ENCODE peak calls at places on chromosomes 7 and 10, in eight cellular contexts. One of them, this sample, is unnamed.

GRCh38 chr10:87852092-87852491 is 11.2 kb downstream of the KLLN start:
- DNase-seq in H1: no peak
- DNase-seq in GM12878: no peak
- DNase-seq in K562: no peak
- DNase-seq in SK-N-MC: no peak
- DNase-seq in HCT116: no peak
- DNase-seq in endothelial cell of umbilical vein: no peak
- DNase-seq in HepG2: no peak
- DNase-seq in this sample: no peak

GRCh38 chr7:9958461-9958860 is 1015.2 kb upstream of the PHF14 start:
- DNase-seq in endothelial cell of umbilical vein: no peak
- DNase-seq in H1: no peak
- DNase-seq in SK-N-MC: no peak
- DNase-seq in HCT116: no peak
- DNase-seq in K562: no peak
- DNase-seq in HepG2: no peak
- DNase-seq in GM12878: no peak
- DNase-seq in this sample: no peak

GRCh38 chr10:47031251-47031952 is 120.2 kb downstream of the PTPN20 start:
- DNase-seq in GM12878: no peak
- DNase-seq in SK-N-MC: no peak
- DNase-seq in HCT116: peak
- DNase-seq in H1: peak
- DNase-seq in endothelial cell of umbilical vein: no peak
- DNase-seq in HepG2: no peak
- DNase-seq in K562: peak
- DNase-seq in this sample: peak

GRCh38 chr7:1986366-1987083 is 246.2 kb downstream of the MAD1L1 start:
- DNase-seq in K562: no peak
- DNase-seq in HepG2: no peak
- DNase-seq in SK-N-MC: no peak
- DNase-seq in HCT116: no peak
- DNase-seq in endothelial cell of umbilical vein: no peak
- DNase-seq in GM12878: no peak
- DNase-seq in H1: no peak
- DNase-seq in this sample: no peak

GRCh38 chr10:69814251-69814650 is 12.5 kb downstream of the COL13A1 start:
- DNase-seq in endothelial cell of umbilical vein: no peak
- DNase-seq in K562: no peak
- DNase-seq in GM12878: no peak
- DNase-seq in H1: no peak
- DNase-seq in HCT116: no peak
- DNase-seq in SK-N-MC: no peak
- DNase-seq in HepG2: no peak
- DNase-seq in this sample: no peak

GRCh38 chr10:53284615-53285182 is 512.1 kb upstream of the MBL2 start:
- DNase-seq in GM12878: no peak
- DNase-seq in HepG2: no peak
- DNase-seq in HCT116: no peak
- DNase-seq in H1: no peak
- DNase-seq in SK-N-MC: no peak
- DNase-seq in endothelial cell of umbilical vein: no peak
- DNase-seq in K562: no peak
- DNase-seq in this sample: no peak

GRCh38 chr7:491958-492713 is 27.5 kb downstream of the PDGFA start:
- DNase-seq in SK-N-MC: no peak
- DNase-seq in GM12878: no peak
- DNase-seq in HepG2: no peak
- DNase-seq in HCT116: no peak
- DNase-seq in H1: no peak
- DNase-seq in K562: no peak
- DNase-seq in endothelial cell of umbilical vein: no peak
- DNase-seq in this sample: no peak

GRCh38 chr10:784377-784758 is 94.9 kb upstream of the DIP2C start:
- DNase-seq in HepG2: no peak
- DNase-seq in K562: no peak
- DNase-seq in HCT116: peak
- DNase-seq in H1: peak
- DNase-seq in GM12878: no peak
- DNase-seq in endothelial cell of umbilical vein: no peak
- DNase-seq in SK-N-MC: no peak
- DNase-seq in this sample: peak

DNA sequence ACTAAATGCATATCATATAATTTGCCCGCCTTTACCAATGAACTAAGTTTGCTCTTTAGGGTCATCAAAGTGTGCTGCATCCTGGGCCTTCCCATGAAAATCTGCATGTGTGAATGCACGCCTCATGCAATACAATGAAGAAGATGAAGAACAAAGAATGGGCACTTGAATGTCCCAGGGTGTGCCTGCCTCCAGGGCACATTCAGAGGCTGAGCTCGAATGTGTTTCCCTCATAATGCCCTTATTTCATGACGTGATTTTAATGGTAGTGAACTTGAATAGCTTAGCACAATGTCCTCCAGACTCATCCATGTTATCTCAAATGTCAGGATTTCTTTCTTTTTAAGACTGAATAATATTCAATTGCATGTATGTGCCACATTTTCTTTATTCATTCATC is 824.9 kb downstream of the TNS3 start:
- DNase-seq in endothelial cell of umbilical vein: no peak
- DNase-seq in K562: no peak
- DNase-seq in HepG2: no peak
- DNase-seq in GM12878: no peak
- DNase-seq in H1: no peak
- DNase-seq in SK-N-MC: no peak
- DNase-seq in HCT116: no peak
- DNase-seq in this sample: no peak
- TF ChIP-seq EZH2 in endothelial cell of umbilical vein: no peak
- TF ChIP-seq EZH2 in K562: no peak
- TF ChIP-seq EZH2 in HepG2: no peak
- TF ChIP-seq EZH2 in GM12878: no peak
- TF ChIP-seq EZH2 in H1: no peak
- TF ChIP-seq EZH2 in SK-N-MC: no peak
- TF ChIP-seq EZH2 in HCT116: no peak
- TF ChIP-seq EZH2 in this sample: no peak

DNA sequence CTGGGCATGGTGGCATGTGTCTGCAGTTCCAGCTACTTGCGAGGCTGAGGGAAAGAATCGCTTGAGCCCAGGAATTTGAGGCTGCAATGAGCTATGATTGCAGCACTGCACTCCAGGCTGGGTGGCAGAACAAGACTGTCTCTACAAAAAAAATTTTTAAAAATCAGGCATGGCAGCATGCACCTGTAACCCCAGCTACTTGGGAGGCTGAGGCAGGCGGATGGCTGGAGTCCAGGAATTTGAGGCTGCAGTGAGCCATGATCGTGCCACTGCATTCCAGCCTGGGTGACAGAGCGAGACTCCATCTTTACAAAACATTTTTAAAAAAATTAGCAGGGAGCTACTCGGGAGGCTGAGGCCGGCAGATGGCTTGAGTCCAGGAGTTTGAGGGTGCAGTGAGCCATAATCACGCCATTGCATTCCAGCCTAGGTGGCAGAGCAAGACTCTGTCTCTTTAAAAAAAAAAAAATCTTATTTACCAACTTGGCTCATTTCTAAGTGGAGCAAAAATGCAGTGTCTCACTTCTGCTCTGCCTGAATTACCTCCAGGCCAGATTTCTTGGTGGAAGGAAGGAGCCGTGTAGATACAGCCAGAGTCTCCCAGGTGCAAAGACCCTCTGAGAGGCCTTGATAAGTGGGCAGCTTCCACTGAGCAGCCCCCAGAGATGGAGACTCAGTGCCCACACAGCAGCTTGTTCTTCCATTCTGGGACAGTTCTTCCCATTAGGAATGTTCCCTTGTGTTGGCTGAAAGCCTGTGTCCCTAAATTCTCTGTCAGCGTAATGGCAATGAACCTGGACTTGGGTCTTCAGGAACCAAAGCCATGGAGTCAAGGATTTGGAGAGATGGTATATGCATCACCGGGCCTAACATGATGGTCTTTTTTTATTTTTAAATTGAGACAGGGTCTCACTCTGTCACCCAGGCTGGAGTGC is 30.0 kb downstream of the GTF2IRD1 start:
- DNase-seq in H1: no peak
- DNase-seq in GM12878: no peak
- DNase-seq in SK-N-MC: no peak
- DNase-seq in HepG2: no peak
- DNase-seq in HCT116: no peak
- DNase-seq in endothelial cell of umbilical vein: no peak
- DNase-seq in K562: no peak
- DNase-seq in this sample: no peak
- TF ChIP-seq POLR2AphosphoS5 in H1: no peak
- TF ChIP-seq POLR2AphosphoS5 in GM12878: no peak
- TF ChIP-seq POLR2AphosphoS5 in SK-N-MC: no peak
- TF ChIP-seq POLR2AphosphoS5 in HepG2: no peak
- TF ChIP-seq POLR2AphosphoS5 in HCT116: no peak
- TF ChIP-seq POLR2AphosphoS5 in endothelial cell of umbilical vein: no peak
- TF ChIP-seq POLR2AphosphoS5 in K562: no peak
- TF ChIP-seq POLR2AphosphoS5 in this sample: no peak

GRCh38 chr10:131311661-131312260 is at the start of gene TCERG1L:
- DNase-seq in HepG2: no peak
- DNase-seq in endothelial cell of umbilical vein: no peak
- DNase-seq in H1: peak
- DNase-seq in GM12878: no peak
- DNase-seq in K562: no peak
- DNase-seq in HCT116: no peak
- DNase-seq in SK-N-MC: no peak
- DNase-seq in this sample: peak

GRCh38 chr10:131310904-131311660 is 439 bp downstream of the TCERG1L start:
- DNase-seq in GM12878: no peak
- DNase-seq in HepG2: no peak
- DNase-seq in endothelial cell of umbilical vein: no peak
- DNase-seq in K562: no peak
- DNase-seq in H1: peak
- DNase-seq in SK-N-MC: no peak
- DNase-seq in HCT116: no peak
- DNase-seq in this sample: peak

GRCh38 chr10:131313377-131313776 is 1.9 kb upstream of the TCERG1L start:
- DNase-seq in K562: no peak
- DNase-seq in GM12878: no peak
- DNase-seq in SK-N-MC: no peak
- DNase-seq in HepG2: no peak
- DNase-seq in endothelial cell of umbilical vein: no peak
- DNase-seq in HCT116: no peak
- DNase-seq in H1: no peak
- DNase-seq in this sample: no peak

GRCh38 chr10:131312261-131312801 is 810 bp upstream of the TCERG1L start:
- DNase-seq in SK-N-MC: no peak
- DNase-seq in GM12878: no peak
- DNase-seq in H1: peak
- DNase-seq in K562: no peak
- DNase-seq in endothelial cell of umbilical vein: no peak
- DNase-seq in HCT116: no peak
- DNase-seq in HepG2: no peak
- DNase-seq in this sample: peak

DNA sequence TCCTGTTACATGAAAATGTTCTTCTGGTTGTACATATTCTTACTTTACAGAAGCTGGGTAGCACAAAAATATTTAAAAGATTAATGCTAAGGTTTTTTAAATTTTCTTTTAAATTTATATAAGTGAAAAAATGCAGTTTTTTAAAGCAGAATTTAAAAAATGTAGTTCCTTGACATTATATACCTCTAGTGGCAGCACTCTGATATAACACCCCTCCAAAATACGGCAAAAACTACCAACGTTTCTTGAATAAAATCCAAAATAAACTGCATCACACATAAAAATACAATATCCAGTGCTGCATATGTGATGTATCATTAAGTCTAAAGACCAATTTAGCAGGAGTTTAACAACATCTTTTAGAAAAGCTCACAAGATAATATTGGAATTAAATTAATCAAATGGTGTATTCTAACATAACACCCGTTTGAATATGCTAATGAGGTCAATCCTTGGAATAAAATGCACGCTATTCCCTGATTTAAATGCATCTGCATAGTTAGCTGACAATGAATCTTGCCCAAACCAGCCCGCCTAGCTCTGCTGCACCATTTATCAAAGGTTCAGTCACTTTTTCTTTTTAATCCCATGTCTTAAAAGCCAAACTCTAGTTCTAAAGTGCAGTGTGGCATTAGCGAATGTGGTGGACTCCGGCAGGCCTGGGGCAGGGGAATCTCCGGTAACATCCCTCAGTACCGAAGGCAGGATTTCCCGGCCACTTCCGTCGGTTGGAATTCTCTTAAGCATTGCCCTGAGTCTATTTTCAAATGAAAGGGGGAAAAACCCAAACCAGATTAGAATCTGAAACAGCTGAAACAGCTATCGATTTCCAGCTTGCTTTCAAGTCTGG is 1.2 kb downstream of the TCERG1L start:
- DNase-seq in SK-N-MC: no peak
- DNase-seq in HepG2: no peak
- DNase-seq in K562: no peak
- DNase-seq in H1: no peak
- DNase-seq in GM12878: no peak
- DNase-seq in endothelial cell of umbilical vein: no peak
- DNase-seq in HCT116: no peak
- DNase-seq in this sample: peak
- TF ChIP-seq EZH2 in SK-N-MC: no peak
- TF ChIP-seq EZH2 in HepG2: no peak
- TF ChIP-seq EZH2 in K562: no peak
- TF ChIP-seq EZH2 in H1: no peak
- TF ChIP-seq EZH2 in GM12878: no peak
- TF ChIP-seq EZH2 in endothelial cell of umbilical vein: no peak
- TF ChIP-seq EZH2 in HCT116: no peak
- TF ChIP-seq EZH2 in this sample: no peak

GRCh38 chr7:158827411-158828342 is 1.6 kb downstream of the ESYT2 start:
- DNase-seq in HepG2: no peak
- DNase-seq in SK-N-MC: no peak
- DNase-seq in GM12878: no peak
- DNase-seq in H1: no peak
- DNase-seq in endothelial cell of umbilical vein: peak
- DNase-seq in K562: peak
- DNase-seq in HCT116: no peak
- DNase-seq in this sample: no peak

GRCh38 chr7:158825628-158826289 is 3.5 kb downstream of the ESYT2 start:
- DNase-seq in GM12878: no peak
- DNase-seq in endothelial cell of umbilical vein: no peak
- DNase-seq in K562: no peak
- DNase-seq in H1: no peak
- DNase-seq in HCT116: no peak
- DNase-seq in HepG2: peak
- DNase-seq in SK-N-MC: no peak
- DNase-seq in this sample: no peak

GRCh38 chr7:158821173-158822021 is 7.9 kb downstream of the ESYT2 start:
- DNase-seq in HepG2: peak
- DNase-seq in SK-N-MC: no peak
- DNase-seq in K562: peak
- DNase-seq in endothelial cell of umbilical vein: peak
- DNase-seq in GM12878: no peak
- DNase-seq in H1: peak
- DNase-seq in HCT116: peak
- DNase-seq in this sample: no peak

GRCh38 chr7:158820656-158821055 is 8.7 kb downstream of the ESYT2 start:
- DNase-seq in endothelial cell of umbilical vein: no peak
- DNase-seq in K562: no peak
- DNase-seq in GM12878: no peak
- DNase-seq in HCT116: no peak
- DNase-seq in HepG2: no peak
- DNase-seq in H1: peak
- DNase-seq in SK-N-MC: no peak
- DNase-seq in this sample: no peak

DNA sequence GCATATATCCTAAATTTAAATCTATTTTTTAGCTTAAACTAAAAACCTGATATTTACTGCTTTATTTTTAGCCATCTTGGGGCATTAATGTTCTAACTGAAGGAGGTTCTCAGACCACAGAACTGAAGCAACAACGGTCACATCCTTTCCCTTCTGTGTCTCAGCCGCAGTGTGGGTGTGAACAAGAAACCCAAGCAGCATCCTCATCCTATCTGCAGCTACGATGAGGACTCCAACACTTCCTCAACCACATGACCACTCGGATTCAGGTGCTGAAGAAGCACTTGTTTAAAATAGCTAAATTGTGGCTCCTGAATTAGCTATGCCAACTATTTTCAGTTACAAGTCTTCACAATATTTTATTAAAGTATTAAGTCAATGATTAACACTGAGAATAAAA is 5.3 kb downstream of the ESYT2 start:
- DNase-seq in SK-N-MC: no peak
- DNase-seq in HepG2: no peak
- DNase-seq in K562: no peak
- DNase-seq in H1: no peak
- DNase-seq in endothelial cell of umbilical vein: no peak
- DNase-seq in GM12878: peak
- DNase-seq in HCT116: no peak
- DNase-seq in this sample: no peak
- TF ChIP-seq POLR2AphosphoS5 in SK-N-MC: no peak
- TF ChIP-seq POLR2AphosphoS5 in HepG2: no peak
- TF ChIP-seq POLR2AphosphoS5 in K562: no peak
- TF ChIP-seq POLR2AphosphoS5 in H1: no peak
- TF ChIP-seq POLR2AphosphoS5 in endothelial cell of umbilical vein: no peak
- TF ChIP-seq POLR2AphosphoS5 in GM12878: no peak
- TF ChIP-seq POLR2AphosphoS5 in HCT116: no peak
- TF ChIP-seq POLR2AphosphoS5 in this sample: no peak